ENCODE peak calls at places on chromosome 5, in eight cellular contexts. One of them, this sample, is unnamed.

GRCh38 chr5:64532212-64532611 is 26.4 kb downstream of the RGS7BP start:
- DNase-seq in body of pancreas: no peak
- DNase-seq in omental fat pad: no peak
- DNase-seq in GM13977: no peak
- DNase-seq in choroid plexus epithelial cell: no peak
- DNase-seq in AG09319: no peak
- DNase-seq in dorsolateral prefrontal cortex: no peak
- DNase-seq in Panc1: no peak
- DNase-seq in this sample: no peak

GRCh38 chr5:65394078-65394477 is 87.6 kb downstream of the ADAMTS6 start:
- DNase-seq in GM13977: no peak
- DNase-seq in Panc1: no peak
- DNase-seq in dorsolateral prefrontal cortex: no peak
- DNase-seq in body of pancreas: no peak
- DNase-seq in omental fat pad: no peak
- DNase-seq in AG09319: peak
- DNase-seq in choroid plexus epithelial cell: peak
- DNase-seq in this sample: no peak

GRCh38 chr5:137619191-137619870 is 116.6 kb downstream of the KLHL3 start:
- DNase-seq in dorsolateral prefrontal cortex: peak
- DNase-seq in body of pancreas: peak
- DNase-seq in choroid plexus epithelial cell: peak
- DNase-seq in GM13977: no peak
- DNase-seq in AG09319: peak
- DNase-seq in omental fat pad: no peak
- DNase-seq in Panc1: no peak
- DNase-seq in this sample: no peak

GRCh38 chr5:42570946-42571625 is 147.8 kb downstream of the GHR start:
- DNase-seq in Panc1: no peak
- DNase-seq in dorsolateral prefrontal cortex: no peak
- DNase-seq in AG09319: no peak
- DNase-seq in choroid plexus epithelial cell: peak
- DNase-seq in GM13977: no peak
- DNase-seq in omental fat pad: no peak
- DNase-seq in body of pancreas: no peak
- DNase-seq in this sample: no peak

GRCh38 chr5:157161996-157162395 is 4.1 kb downstream of the GARIN3 start:
- DNase-seq in AG09319: no peak
- DNase-seq in dorsolateral prefrontal cortex: no peak
- DNase-seq in Panc1: no peak
- DNase-seq in body of pancreas: no peak
- DNase-seq in choroid plexus epithelial cell: no peak
- DNase-seq in omental fat pad: no peak
- DNase-seq in GM13977: no peak
- DNase-seq in this sample: no peak

GRCh38 chr5:178535299-178536175 is 54.7 kb downstream of the COL23A1 start:
- DNase-seq in dorsolateral prefrontal cortex: peak
- DNase-seq in omental fat pad: no peak
- DNase-seq in body of pancreas: no peak
- DNase-seq in AG09319: no peak
- DNase-seq in choroid plexus epithelial cell: peak
- DNase-seq in Panc1: no peak
- DNase-seq in GM13977: no peak
- DNase-seq in this sample: no peak

GRCh38 chr5:177095088-177095669 is 8.5 kb downstream of the FGFR4 start:
- DNase-seq in GM13977: no peak
- DNase-seq in choroid plexus epithelial cell: no peak
- DNase-seq in AG09319: no peak
- DNase-seq in omental fat pad: no peak
- DNase-seq in Panc1: no peak
- DNase-seq in dorsolateral prefrontal cortex: no peak
- DNase-seq in body of pancreas: no peak
- DNase-seq in this sample: no peak

GRCh38 chr5:55160493-55161209 is 680 bp downstream of the GPX8 start:
- DNase-seq in body of pancreas: peak
- DNase-seq in Panc1: no peak
- DNase-seq in omental fat pad: no peak
- DNase-seq in dorsolateral prefrontal cortex: no peak
- DNase-seq in AG09319: peak
- DNase-seq in choroid plexus epithelial cell: peak
- DNase-seq in GM13977: no peak
- DNase-seq in this sample: peak

GRCh38 chr5:135195267-135195603 is 161.2 kb upstream of the PITX1 start:
- DNase-seq in omental fat pad: no peak
- DNase-seq in Panc1: no peak
- DNase-seq in body of pancreas: no peak
- DNase-seq in AG09319: no peak
- DNase-seq in dorsolateral prefrontal cortex: no peak
- DNase-seq in GM13977: no peak
- DNase-seq in choroid plexus epithelial cell: no peak
- DNase-seq in this sample: no peak

GRCh38 chr5:135535820-135536801 is at the start of gene NEUROG1:
- DNase-seq in Panc1: no peak
- DNase-seq in dorsolateral prefrontal cortex: no peak
- DNase-seq in choroid plexus epithelial cell: no peak
- DNase-seq in GM13977: no peak
- DNase-seq in AG09319: no peak
- DNase-seq in body of pancreas: no peak
- DNase-seq in omental fat pad: no peak
- DNase-seq in this sample: peak

GRCh38 chr5:11590475-11590874 is 313.8 kb downstream of the CTNND2 start:
- DNase-seq in AG09319: no peak
- DNase-seq in choroid plexus epithelial cell: no peak
- DNase-seq in Panc1: no peak
- DNase-seq in GM13977: no peak
- DNase-seq in body of pancreas: no peak
- DNase-seq in dorsolateral prefrontal cortex: no peak
- DNase-seq in omental fat pad: no peak
- DNase-seq in this sample: no peak

GRCh38 chr5:157602505-157602904 is 26.9 kb upstream of the ADAM19 start:
- DNase-seq in Panc1: no peak
- DNase-seq in omental fat pad: no peak
- DNase-seq in choroid plexus epithelial cell: no peak
- DNase-seq in body of pancreas: no peak
- DNase-seq in AG09319: no peak
- DNase-seq in GM13977: no peak
- DNase-seq in dorsolateral prefrontal cortex: no peak
- DNase-seq in this sample: no peak

GRCh38 chr5:124735169-124735858 is 11.1 kb downstream of the ZNF608 start:
- DNase-seq in dorsolateral prefrontal cortex: no peak
- DNase-seq in choroid plexus epithelial cell: peak
- DNase-seq in omental fat pad: no peak
- DNase-seq in AG09319: peak
- DNase-seq in Panc1: no peak
- DNase-seq in GM13977: peak
- DNase-seq in body of pancreas: peak
- DNase-seq in this sample: peak

GRCh38 chr5:41869150-41869738 is 981 bp downstream of the OXCT1 start:
- DNase-seq in AG09319: no peak
- DNase-seq in choroid plexus epithelial cell: peak
- DNase-seq in Panc1: no peak
- DNase-seq in body of pancreas: peak
- DNase-seq in dorsolateral prefrontal cortex: peak
- DNase-seq in omental fat pad: peak
- DNase-seq in GM13977: peak
- DNase-seq in this sample: peak

GRCh38 chr5:5420251-5420650 is 2.2 kb upstream of the ICE1 start:
- DNase-seq in omental fat pad: no peak
- DNase-seq in Panc1: no peak
- DNase-seq in choroid plexus epithelial cell: no peak
- DNase-seq in GM13977: no peak
- DNase-seq in body of pancreas: no peak
- DNase-seq in dorsolateral prefrontal cortex: no peak
- DNase-seq in AG09319: no peak
- DNase-seq in this sample: no peak

GRCh38 chr5:5424736-5425135 is 2.3 kb downstream of the ICE1 start:
- DNase-seq in dorsolateral prefrontal cortex: no peak
- DNase-seq in Panc1: no peak
- DNase-seq in AG09319: no peak
- DNase-seq in omental fat pad: no peak
- DNase-seq in choroid plexus epithelial cell: no peak
- DNase-seq in GM13977: no peak
- DNase-seq in body of pancreas: no peak
- DNase-seq in this sample: no peak

GRCh38 chr5:5422819-5423515 is 490 bp downstream of the ICE1 start:
- DNase-seq in Panc1: no peak
- DNase-seq in body of pancreas: no peak
- DNase-seq in choroid plexus epithelial cell: no peak
- DNase-seq in AG09319: no peak
- DNase-seq in omental fat pad: no peak
- DNase-seq in GM13977: no peak
- DNase-seq in dorsolateral prefrontal cortex: no peak
- DNase-seq in this sample: peak

GRCh38 chr5:5421149-5421960 is 1.1 kb upstream of the ICE1 start:
- DNase-seq in dorsolateral prefrontal cortex: no peak
- DNase-seq in Panc1: no peak
- DNase-seq in AG09319: no peak
- DNase-seq in body of pancreas: no peak
- DNase-seq in omental fat pad: no peak
- DNase-seq in choroid plexus epithelial cell: peak
- DNase-seq in GM13977: no peak
- DNase-seq in this sample: no peak

GRCh38 chr5:5421961-5422818 is at the start of gene ICE1:
- DNase-seq in choroid plexus epithelial cell: peak
- DNase-seq in omental fat pad: peak
- DNase-seq in body of pancreas: peak
- DNase-seq in GM13977: peak
- DNase-seq in Panc1: peak
- DNase-seq in dorsolateral prefrontal cortex: peak
- DNase-seq in AG09319: peak
- DNase-seq in this sample: peak
- TF ChIP-seq CTCF in choroid plexus epithelial cell: no peak
- TF ChIP-seq CTCF in omental fat pad: no peak
- TF ChIP-seq CTCF in body of pancreas: no peak
- TF ChIP-seq CTCF in GM13977: no peak
- TF ChIP-seq CTCF in Panc1: no peak
- TF ChIP-seq CTCF in dorsolateral prefrontal cortex: peak
- TF ChIP-seq CTCF in AG09319: no peak
- TF ChIP-seq CTCF in this sample: peak

GRCh38 chr5:103519550-103519949 is 43.0 kb downstream of the NUDT12 start:
- DNase-seq in GM13977: no peak
- DNase-seq in choroid plexus epithelial cell: peak
- DNase-seq in body of pancreas: no peak
- DNase-seq in dorsolateral prefrontal cortex: no peak
- DNase-seq in omental fat pad: no peak
- DNase-seq in AG09319: no peak
- DNase-seq in Panc1: no peak
- DNase-seq in this sample: no peak
- TF ChIP-seq CTCF in GM13977: no peak
- TF ChIP-seq CTCF in choroid plexus epithelial cell: peak
- TF ChIP-seq CTCF in body of pancreas: no peak
- TF ChIP-seq CTCF in dorsolateral prefrontal cortex: no peak
- TF ChIP-seq CTCF in omental fat pad: no peak
- TF ChIP-seq CTCF in AG09319: peak
- TF ChIP-seq CTCF in Panc1: peak
- TF ChIP-seq CTCF in this sample: peak

DNA sequence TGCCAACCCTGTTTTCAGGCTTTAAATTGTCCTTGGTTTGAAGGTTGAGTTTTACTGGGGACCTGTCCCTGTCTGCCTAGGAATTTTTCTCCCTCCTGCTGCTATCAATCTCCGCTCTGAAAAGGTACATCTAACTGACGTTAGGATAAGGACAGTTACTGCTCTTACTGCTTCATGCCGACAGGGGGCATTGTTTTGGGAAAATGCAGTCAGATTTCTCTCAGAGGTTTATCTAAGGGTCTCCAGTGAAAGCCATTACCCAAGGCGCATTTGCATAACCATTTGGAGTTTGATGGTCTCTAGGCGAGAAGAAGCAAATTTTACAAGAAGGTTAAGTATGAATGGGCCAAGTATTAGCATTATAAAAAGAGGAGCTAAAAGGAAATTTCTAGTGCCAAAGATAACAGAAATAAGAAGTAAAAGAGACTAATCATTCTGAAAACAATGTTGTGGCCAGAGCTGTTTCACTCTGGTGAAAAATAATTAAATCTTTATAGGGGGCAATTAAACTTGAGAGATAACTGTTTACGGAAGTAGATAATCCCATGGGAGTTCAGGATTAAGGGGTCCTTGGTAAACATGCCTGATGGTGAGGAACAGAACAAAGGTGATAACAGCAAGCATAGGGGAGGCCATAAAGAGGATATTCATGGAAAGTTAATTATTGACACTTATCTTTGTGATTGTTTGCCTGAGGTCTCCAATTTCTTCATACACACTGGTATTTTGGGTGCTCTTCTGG is 605.0 kb downstream of the MTRR start:
- DNase-seq in AG09319: no peak
- DNase-seq in GM13977: no peak
- DNase-seq in Panc1: no peak
- DNase-seq in body of pancreas: no peak
- DNase-seq in choroid plexus epithelial cell: no peak
- DNase-seq in dorsolateral prefrontal cortex: no peak
- DNase-seq in omental fat pad: no peak
- DNase-seq in this sample: no peak
- TF ChIP-seq CTCF in AG09319: peak
- TF ChIP-seq CTCF in GM13977: no peak
- TF ChIP-seq CTCF in Panc1: peak
- TF ChIP-seq CTCF in body of pancreas: no peak
- TF ChIP-seq CTCF in choroid plexus epithelial cell: peak
- TF ChIP-seq CTCF in dorsolateral prefrontal cortex: no peak
- TF ChIP-seq CTCF in omental fat pad: no peak
- TF ChIP-seq CTCF in this sample: peak

GRCh38 chr5:39376293-39376714 is 12.0 kb upstream of the C9 start:
- DNase-seq in dorsolateral prefrontal cortex: no peak
- DNase-seq in omental fat pad: no peak
- DNase-seq in body of pancreas: peak
- DNase-seq in AG09319: no peak
- DNase-seq in Panc1: peak
- DNase-seq in choroid plexus epithelial cell: peak
- DNase-seq in GM13977: peak
- DNase-seq in this sample: peak
- TF ChIP-seq CTCF in dorsolateral prefrontal cortex: peak
- TF ChIP-seq CTCF in omental fat pad: no peak
- TF ChIP-seq CTCF in body of pancreas: peak
- TF ChIP-seq CTCF in AG09319: peak
- TF ChIP-seq CTCF in Panc1: peak
- TF ChIP-seq CTCF in choroid plexus epithelial cell: peak
- TF ChIP-seq CTCF in GM13977: peak
- TF ChIP-seq CTCF in this sample: peak

DNA sequence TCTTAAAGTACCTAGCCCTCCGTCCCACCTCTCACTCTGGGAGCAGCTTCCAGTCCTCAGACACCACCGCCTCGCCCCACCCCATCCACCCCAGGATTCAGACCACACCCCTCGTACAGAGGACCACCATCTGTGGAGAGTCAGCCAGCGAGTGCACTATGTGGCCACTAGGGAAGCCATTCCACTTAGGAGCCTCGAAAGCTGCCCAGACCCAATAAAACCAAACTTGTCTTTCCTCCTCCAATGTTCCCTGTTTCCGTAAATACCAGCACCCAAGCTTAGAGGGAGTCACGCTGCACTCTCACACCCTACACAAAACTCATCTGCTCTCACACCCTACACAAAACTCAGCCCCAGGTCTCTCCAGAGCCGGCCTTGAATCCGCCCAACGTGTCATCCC is 1.9 kb downstream of the GCNT4 start:
- DNase-seq in choroid plexus epithelial cell: peak
- DNase-seq in Panc1: no peak
- DNase-seq in AG09319: no peak
- DNase-seq in GM13977: no peak
- DNase-seq in omental fat pad: no peak
- DNase-seq in body of pancreas: peak
- DNase-seq in dorsolateral prefrontal cortex: no peak
- DNase-seq in this sample: peak
- TF ChIP-seq CTCF in choroid plexus epithelial cell: peak
- TF ChIP-seq CTCF in Panc1: peak
- TF ChIP-seq CTCF in AG09319: peak
- TF ChIP-seq CTCF in GM13977: no peak
- TF ChIP-seq CTCF in omental fat pad: no peak
- TF ChIP-seq CTCF in body of pancreas: no peak
- TF ChIP-seq CTCF in dorsolateral prefrontal cortex: no peak
- TF ChIP-seq CTCF in this sample: no peak